ENCODE peak calls at places on chromosomes 12 and 14, in nine cellular contexts. X, I, T, N, S, H, K, A and F are unnamed samples. For H3K4me1, the result is how much of the 10 kb centered on the place peaks cover.

GRCh38 chr14:104390221-104390931 is 189.2 kb upstream of the C14orf180 start:
- DNase-seq in I (no peak), H (no peak), N (no peak), S (no peak), A (no peak), K (no peak), X (no peak), T (no peak), F (no peak)

GRCh38 chr12:57894577-57895292 is 46.6 kb upstream of the ATP23 start:
- DNase-seq in H (no peak), I (no peak), A (no peak), S (no peak), K (no peak), T (no peak), X (no peak), N (peak), F (peak)

GRCh38 chr14:68501171-68501570 is 291.7 kb downstream of the ZFP36L1 start:
- DNase-seq in H (no peak), T (no peak), X (no peak), I (no peak), N (no peak), A (no peak), K (no peak), S (no peak), F (no peak)

GRCh38 chr12:62643470-62643869 is 176.8 kb downstream of the MON2 start:
- DNase-seq in K (no peak), S (no peak), A (no peak), T (no peak), N (no peak), H (no peak), X (no peak), I (no peak), F (peak)

GRCh38 chr12:65306603-65307501 is 28.4 kb downstream of the MSRB3 start:
- DNase-seq in S (peak), I (peak), K (peak), T (peak), H (peak), N (peak), A (peak), X (peak), F (peak)

GRCh38 chr12:76003263-76003640 is 28.3 kb downstream of the PHLDA1 start:
- DNase-seq in X (no peak), S (peak), H (no peak), K (peak), T (no peak), A (no peak), N (no peak), I (no peak), F (no peak)

GRCh38 chr14:67515386-67516079 is 17.6 kb upstream of the PLEKHH1 start:
- DNase-seq in T (no peak), N (peak), I (no peak), H (peak), A (peak), K (peak), S (no peak), X (no peak), F (peak)

GRCh38 chr12:130166306-130166705 is 4.0 kb downstream of the FZD10 start:
- DNase-seq in H (no peak), S (no peak), K (no peak), I (no peak), N (no peak), A (no peak), X (no peak), T (no peak), F (no peak)

GRCh38 chr14:71555654-71556559 is 376.3 kb upstream of the RGS6 start:
- DNase-seq in I (peak), T (no peak), A (peak), X (no peak), N (peak), S (no peak), H (no peak), K (no peak), F (peak)

GRCh38 chr12:120515496-120515895 is 13.5 kb downstream of the COQ5 start:
- DNase-seq in T (no peak), K (no peak), X (no peak), S (no peak), A (no peak), I (no peak), H (no peak), N (no peak), F (no peak)

GRCh38 chr14:61417141-61417540 is 95.8 kb downstream of the PRKCH start:
- DNase-seq in N (no peak), S (no peak), T (no peak), X (no peak), K (no peak), A (no peak), I (no peak), H (no peak), F (no peak)

GRCh38 chr12:108793756-108794441 is 62.6 kb upstream of the CORO1C start:
- DNase-seq in T (no peak), X (no peak), K (no peak), H (no peak), S (no peak), A (no peak), N (no peak), I (no peak), F (peak)

GRCh38 chr12:77500124-77500523 is 330.6 kb upstream of the NAV3 start:
- DNase-seq in T (no peak), K (no peak), A (no peak), H (no peak), I (no peak), N (no peak), S (no peak), X (no peak), F (no peak)

GRCh38 chr14:35398095-35398584 is 6.4 kb downstream of the NFKBIA start:
- DNase-seq in I (peak), S (no peak), H (no peak), A (no peak), T (no peak), N (peak), X (no peak), K (no peak), F (no peak)

GRCh38 chr14:40652089-40652691 is 954.5 kb upstream of the LRFN5 start:
- DNase-seq in K (no peak), I (no peak), A (no peak), S (no peak), X (no peak), N (no peak), T (no peak), H (no peak), F (no peak)

DNA sequence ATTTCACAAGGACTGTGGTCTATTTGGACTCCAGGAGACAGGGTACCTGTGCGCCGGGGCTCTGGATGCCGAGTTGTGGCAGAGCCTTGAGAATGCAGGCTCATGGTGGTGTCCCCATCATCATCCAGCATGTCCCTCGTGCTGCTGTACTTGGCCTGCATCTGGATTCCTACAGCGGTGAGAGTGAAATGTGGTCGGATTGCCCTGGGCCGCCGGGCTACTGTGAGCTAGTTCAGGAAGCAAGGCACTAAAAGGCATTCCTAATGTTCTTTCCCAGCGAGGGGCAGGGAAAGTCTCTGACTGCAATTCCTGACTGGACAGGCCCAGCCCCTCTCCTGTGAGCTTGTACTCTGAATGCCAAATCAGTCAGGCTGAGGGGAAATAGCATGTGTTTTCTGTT is at the start of gene CLEC1A:
- DNase-seq in X (peak), K (peak), S (no peak), N (no peak), I (peak), H (no peak), A (no peak), T (no peak), F (no peak)
- TF ChIP-seq EZH2phosphoT487 in X (no peak), K (no peak), S (no peak), N (no peak), I (no peak), H (no peak), A (no peak), T (no peak), F (no peak)

GRCh38 chr12:110004598-110004997 is 5.4 kb downstream of the ANKRD13A start:
- DNase-seq in I (no peak), H (no peak), X (no peak), K (no peak), T (no peak), S (no peak), A (peak), N (no peak), F (no peak)
- H3K4me1 ChIP-seq in I (under half), H (under half), X (under half), K (under half), T (under half), S (under half), A (under half), N (half or more), F (under half)

GRCh38 chr12:1917172-1918070 is 1.0 kb downstream of the CACNA2D4 start:
- DNase-seq in X (no peak), T (no peak), K (no peak), S (peak), A (no peak), I (peak), N (no peak), H (no peak), F (no peak)

GRCh38 chr12:1918081-1918874 is at the start of gene CACNA2D4:
- DNase-seq in A (no peak), X (peak), S (peak), T (no peak), N (no peak), H (no peak), K (no peak), I (peak), F (no peak)

GRCh38 chr12:1919763-1920162 is 1.3 kb upstream of the CACNA2D4 start:
- DNase-seq in X (no peak), K (no peak), I (no peak), H (no peak), A (no peak), N (no peak), S (peak), T (no peak), F (no peak)

GRCh38 chr12:1919284-1919683 is 832 bp upstream of the CACNA2D4 start:
- DNase-seq in T (no peak), S (peak), I (peak), A (no peak), K (no peak), X (no peak), H (no peak), N (no peak), F (no peak)

GRCh38 chr12:1918875-1919236 is 404 bp upstream of the CACNA2D4 start:
- DNase-seq in H (no peak), S (peak), K (no peak), A (no peak), X (no peak), T (no peak), N (no peak), I (no peak), F (no peak)
- TF ChIP-seq EZH2phosphoT487 in H (no peak), S (no peak), K (no peak), A (no peak), X (no peak), T (no peak), N (no peak), I (no peak), F (no peak)

DNA sequence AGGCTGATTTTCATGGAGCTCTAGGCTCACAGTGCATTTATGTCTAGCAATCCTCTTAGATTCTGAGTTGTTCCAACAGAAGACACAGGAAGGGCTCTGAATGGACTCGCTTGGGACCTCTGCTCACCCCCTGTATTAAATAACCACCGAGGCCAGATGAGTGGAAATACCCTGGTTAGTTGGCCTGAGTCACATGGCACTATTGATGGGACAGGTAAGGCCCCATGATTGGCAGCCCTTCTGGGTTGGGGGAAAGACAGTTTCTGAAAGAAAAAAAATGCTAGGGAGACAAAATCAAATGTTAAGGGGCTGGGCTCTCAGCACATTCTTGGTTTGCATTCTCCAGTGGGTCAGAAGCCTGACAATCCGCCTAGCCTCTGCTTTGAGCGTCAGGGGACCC is 14.8 kb downstream of the DGLUCY start:
- DNase-seq in I (no peak), K (no peak), T (no peak), S (no peak), H (no peak), X (no peak), A (no peak), N (no peak), F (no peak)
- H3K4me1 ChIP-seq in I (under half), K (under half), T (under half), S (under half), H (under half), X (under half), A (under half), N (under half), F (under half)

DNA sequence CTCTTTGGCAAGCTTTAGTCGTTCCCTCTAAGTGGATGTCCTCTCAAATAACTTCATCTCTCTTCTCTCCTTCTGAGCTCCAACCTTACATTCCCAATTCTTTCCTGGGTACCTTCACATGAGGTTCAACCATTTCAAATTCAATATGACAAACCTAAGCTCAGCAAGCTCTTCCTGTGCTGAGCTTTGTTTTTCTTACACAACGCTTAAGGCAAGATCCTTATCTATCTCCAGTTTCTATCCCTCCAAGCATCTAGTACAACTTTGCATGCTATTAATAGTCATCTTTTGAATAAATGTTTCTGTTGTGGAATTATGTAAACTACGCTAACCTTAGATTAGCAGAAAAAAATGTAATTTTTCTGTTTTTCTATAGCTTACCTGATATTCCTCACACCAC is 63.7 kb upstream of the IFNG-AS1 start:
- DNase-seq in A (no peak), T (no peak), K (no peak), I (no peak), H (no peak), S (no peak), X (no peak), N (no peak), F (no peak)
- TF ChIP-seq EZH2phosphoT487 in A (no peak), T (no peak), K (no peak), I (no peak), H (no peak), S (no peak), X (no peak), N (no peak), F (no peak)

DNA sequence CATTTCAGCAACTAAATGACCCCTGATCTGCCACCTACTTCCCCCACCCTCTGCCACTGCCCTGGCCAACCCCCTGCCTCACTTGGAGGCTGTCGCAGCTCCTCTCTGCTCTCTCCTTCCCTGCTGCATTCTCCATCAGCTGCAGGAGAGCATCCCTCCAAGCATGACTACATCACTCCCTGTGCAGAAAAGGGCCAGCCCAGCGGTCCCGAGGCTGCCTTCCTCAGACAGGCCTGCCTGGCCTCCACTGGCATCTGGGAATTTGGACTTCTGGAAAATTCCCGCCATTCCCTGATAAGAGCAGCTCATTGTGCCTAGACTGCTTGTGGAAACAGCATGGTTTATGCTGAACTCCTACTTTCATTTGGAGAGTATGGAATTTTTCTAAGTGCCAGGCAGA is 12.7 kb downstream of the HVCN1 start:
- DNase-seq in T (no peak), X (no peak), K (no peak), H (no peak), N (no peak), A (no peak), S (no peak), I (no peak), F (no peak)
- H3K4me1 ChIP-seq in T (under half), X (under half), K (under half), H (under half), N (half or more), A (under half), S (under half), I (under half), F (under half)